ENCODE peak calls at places on chromosomes 4 and X, in five cellular contexts. X is upper lobe of left lung, U is cardiac muscle cell, S is heart left ventricle, C is sigmoid colon. O is an unnamed sample.

GRCh38 chr4:165115301-165115700 is 2.6 kb upstream of the TMEM192 start:
- DNase-seq in X (no peak), U (no peak), S (no peak), C (no peak), O (no peak)

GRCh38 chr4:113452868-113453620 is 308.5 kb downstream of the CAMK2D start:
- DNase-seq in X (no peak), U (peak; percentile 35), S (no peak), C (no peak), O (no peak)

GRCh38 chr4:174340714-174341113 is 57.0 kb downstream of the CEP44 start:
- DNase-seq in X (no peak), U (no peak), S (no peak), C (no peak), O (no peak)

GRCh38 chr4:174217273-174218126 is 66.0 kb downstream of the FBXO8 start:
- DNase-seq in X (peak; percentile 74), U (peak; percentile 44), S (peak; percentile 60), C (no peak), O (no peak)

GRCh38 chr4:108544504-108544903 is 75.9 kb upstream of the RPL34 start:
- DNase-seq in X (no peak), U (no peak), S (no peak), C (no peak), O (no peak)

GRCh38 chr4:7007944-7008343 is 35.2 kb upstream of the TADA2B start:
- DNase-seq in X (no peak), U (no peak), S (no peak), C (no peak), O (no peak)

GRCh38 chrX:100731441-100732281 is at the start of gene SYTL4:
- DNase-seq in X (peak; percentile 87), U (peak; percentile 28), S (peak; percentile 30), C (peak; percentile 68), O (no peak)

GRCh38 chr4:152540293-152540674 is 4.4 kb upstream of the FBXW7 start:
- DNase-seq in X (no peak), U (no peak), S (no peak), C (no peak), O (no peak)

GRCh38 chr4:164442167-164442566 is 311.8 kb upstream of the SMIM31 start:
- DNase-seq in X (no peak), U (no peak), S (no peak), C (no peak), O (no peak)

DNA sequence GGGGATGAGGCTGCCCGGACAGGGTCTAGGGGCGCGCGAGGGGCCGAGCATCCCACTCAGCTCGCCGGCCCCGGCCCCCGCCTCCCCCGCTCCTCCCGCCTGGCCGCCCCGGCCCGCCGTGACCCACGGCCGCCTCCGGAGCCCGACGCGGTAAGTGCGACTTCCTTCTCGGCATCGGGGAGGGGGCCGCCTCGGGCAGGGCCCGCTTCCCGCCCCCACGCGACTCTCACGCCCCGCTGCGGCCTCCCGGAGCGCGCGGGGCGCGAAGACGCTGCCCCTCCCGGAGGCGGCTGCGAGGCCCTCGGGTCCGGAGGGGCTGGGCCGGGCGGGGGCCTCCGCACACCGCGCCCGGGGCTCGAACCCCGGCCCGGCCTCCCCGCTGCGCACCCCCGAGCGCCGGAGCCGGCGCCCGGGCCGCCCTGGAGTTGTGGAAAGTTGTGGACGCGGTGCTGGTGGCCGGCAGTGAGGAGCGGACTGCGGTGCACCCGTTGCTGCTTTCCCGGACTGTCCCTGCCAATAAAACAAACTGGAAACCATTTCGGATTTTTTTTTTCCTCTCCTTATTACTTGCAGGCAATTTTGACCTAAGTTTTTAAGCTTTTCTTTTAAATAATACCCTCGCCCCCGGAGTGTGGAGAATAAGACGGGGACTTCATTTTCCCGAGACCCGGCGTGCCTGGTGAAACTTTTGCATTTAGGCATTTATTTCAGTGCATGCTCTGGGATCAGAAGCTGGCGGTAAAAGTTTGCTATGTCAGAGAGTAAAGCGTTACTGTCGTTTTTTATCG is 12.9 kb upstream of the TMEM156 start:
- DNase-seq in X (no peak), U (peak; percentile 67), S (no peak), C (peak; percentile 72), O (no peak)
- H3K4me3 ChIP-seq in X (peak overlapping the region; percentile 93), U (peak overlapping the region; percentile 100), S (peak overlapping the region; percentile 76), C (peak overlapping the region; percentile 90), O (peak overlapping the region; percentile 77)

GRCh38 chr4:46329118-46329976 is 60.6 kb downstream of the GABRA2 start:
- DNase-seq in X (no peak), U (peak; percentile 67), S (no peak), C (no peak), O (no peak)
- TF ChIP-seq CTCF in X (no peak), U (peak; percentile 71), S (no peak), C (no peak), O (no peak)

GRCh38 chrX:107507744-107508117 is 58.3 kb downstream of the FRMPD3 start:
- DNase-seq in X (no peak), U (no peak), S (no peak), C (no peak), O (no peak)
- H3K27me3 ChIP-seq in X (no peaks in the 10 kb centered on the region), U (peaks cover 41% of the 10 kb centered on the region), S (peaks cover 16% of the 10 kb centered on the region), C (peaks cover 15% of the 10 kb centered on the region), O (no peaks in the 10 kb centered on the region)

GRCh38 chrX:13000311-13000811 is 25.5 kb downstream of the TMSB4X start:
- DNase-seq in X (no peak), U (no peak), S (peak; percentile 58), C (no peak), O (no peak)
- H3K4me3 ChIP-seq in X (no peak overlapping the region), U (no peak overlapping the region), S (peak overlapping the region; percentile 7), C (no peak overlapping the region), O (no peak overlapping the region)

GRCh38 chr4:2950221-2950989 is 12.8 kb downstream of the NOP14 start:
- DNase-seq in X (no peak), U (no peak), S (no peak), C (peak; percentile 53), O (no peak)

GRCh38 chr4:2946812-2947600 is 16.2 kb downstream of the NOP14 start:
- DNase-seq in X (no peak), U (no peak), S (no peak), C (peak; percentile 64), O (no peak)

GRCh38 chr4:2949782-2950125 is 13.5 kb downstream of the NOP14 start:
- DNase-seq in X (no peak), U (no peak), S (no peak), C (peak; percentile 46), O (no peak)

GRCh38 chr4:2947926-2948325 is 15.3 kb downstream of the NOP14 start:
- DNase-seq in X (no peak), U (no peak), S (peak; percentile 83), C (peak; percentile 61), O (no peak)

GRCh38 chr4:2948895-2949781 is 14.1 kb downstream of the NOP14 start:
- DNase-seq in X (no peak), U (peak; percentile 51), S (peak; percentile 39), C (peak; percentile 55), O (no peak)
- TF ChIP-seq CTCF in X (no peak), U (peak; percentile 36), S (peak; percentile 33), C (no peak), O (peak; percentile 33)

DNA sequence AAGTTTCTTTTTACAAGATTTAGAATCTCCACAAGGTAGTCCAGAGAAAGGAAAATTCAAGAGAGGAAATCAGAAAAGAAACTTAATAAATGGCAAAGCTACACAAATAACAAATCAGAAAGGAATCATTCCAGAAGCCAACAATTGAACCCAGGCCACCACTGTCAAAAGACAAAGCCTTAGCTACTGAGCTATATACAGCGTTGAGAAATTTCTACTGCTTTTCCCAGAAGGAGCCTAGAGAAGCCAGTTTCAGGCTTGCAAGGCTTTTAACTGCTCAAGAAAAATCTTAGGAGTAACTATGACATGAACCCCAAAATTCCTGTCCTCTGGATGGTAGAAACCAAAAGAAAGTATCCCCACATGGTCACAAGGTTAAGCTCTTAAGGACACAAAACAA is 129.0 kb downstream of the DMD start:
- DNase-seq in X (no peak), U (no peak), S (no peak), C (no peak), O (no peak)
- H3K27me3 ChIP-seq in X (no peaks in the 10 kb centered on the region), U (no peaks in the 10 kb centered on the region), S (no peaks in the 10 kb centered on the region), C (no peaks in the 10 kb centered on the region), O (no peaks in the 10 kb centered on the region)

GRCh38 chrX:51496501-51497291 is at the start of gene NUDT11:
- DNase-seq in X (peak; percentile 91), U (peak; percentile 86), S (peak; percentile 54), C (peak; percentile 78), O (no peak)

GRCh38 chrX:51494409-51494808 is 2.0 kb downstream of the NUDT11 start:
- DNase-seq in X (no peak), U (no peak), S (no peak), C (no peak), O (no peak)
- H3K4me3 ChIP-seq in X (no peak overlapping the region), U (peak overlapping the region; percentile 63), S (no peak overlapping the region), C (no peak overlapping the region), O (no peak overlapping the region)

GRCh38 chr4:153593166-153593565 is 90.9 kb upstream of the TLR2 start:
- DNase-seq in X (no peak), U (no peak), S (no peak), C (no peak), O (no peak)

GRCh38 chr4:153594208-153594607 is 89.9 kb upstream of the TLR2 start:
- DNase-seq in X (no peak), U (no peak), S (peak; percentile 28), C (no peak), O (no peak)

GRCh38 chr4:153592090-153592489 is 92.0 kb upstream of the TLR2 start:
- DNase-seq in X (no peak), U (no peak), S (no peak), C (no peak), O (no peak)

GRCh38 chr4:153591441-153591840 is 92.6 kb upstream of the TLR2 start:
- DNase-seq in X (no peak), U (no peak), S (no peak), C (no peak), O (no peak)

DNA sequence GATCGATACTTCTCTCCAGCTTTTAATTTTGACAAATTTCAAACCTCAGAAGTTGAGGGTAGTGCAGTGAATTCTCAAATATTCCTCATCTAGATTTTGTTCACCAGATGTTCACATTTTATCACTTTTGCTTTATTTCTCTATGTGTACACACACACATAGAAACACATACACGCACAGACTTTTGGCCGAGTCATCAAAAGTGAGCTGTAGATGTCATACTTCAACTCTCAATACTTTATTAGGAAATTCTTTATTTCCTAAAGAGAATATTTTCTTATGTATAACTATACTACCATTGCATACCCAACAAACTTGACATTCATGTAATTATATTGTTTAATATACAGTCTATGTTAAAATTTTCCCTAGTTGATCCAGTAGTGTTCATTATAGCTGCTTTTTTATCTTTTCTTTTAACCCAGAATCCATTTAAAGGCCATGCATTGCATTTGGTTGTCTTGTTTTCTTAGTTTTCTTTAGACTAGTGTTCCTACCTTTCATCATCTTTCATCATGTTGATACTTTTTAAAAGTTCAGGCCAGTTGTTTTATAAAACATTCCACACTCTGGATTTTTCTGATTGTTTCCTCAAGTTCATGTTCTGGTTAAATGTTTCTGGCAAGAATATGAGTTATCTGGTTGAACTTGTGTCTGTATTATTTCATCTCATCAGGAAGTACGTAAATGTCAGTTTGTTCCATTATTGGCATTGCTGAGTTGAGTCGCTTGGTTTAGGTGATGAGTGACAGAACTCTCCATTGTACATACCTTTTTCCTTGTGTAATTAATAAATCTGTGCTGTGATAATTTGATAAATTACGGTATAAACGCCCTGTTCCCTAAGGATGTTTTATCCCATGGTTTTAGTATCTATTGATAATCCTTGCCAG is 94.1 kb upstream of the TLR2 start:
- DNase-seq in X (no peak), U (no peak), S (no peak), C (no peak), O (no peak)
- TF ChIP-seq CTCF in X (no peak), U (no peak), S (no peak), C (no peak), O (no peak)